ENCODE peak calls at places on chromosomes 3 and 15, in seven cellular contexts. H is colonic mucosa; L is dorsolateral prefrontal cortex; X is right cardiac atrium; M is stimulated activated naive B cell treated with anti-CD40 and anti-IgM and Interleukin-4, amounts not matched to agents 10 μg/mL and 1 μg/mL and 100 μg/mL, for 72 hours; B is left ventricle myocardium superior; Z is HuH-7.5. F is an unnamed sample.

GRCh38 chr15:64246364-64247189 is 83.8 kb upstream of the PPIB start:
- DNase-seq in M (peak), X (no peak), B (no peak), L (no peak), Z (no peak), H (no peak), F (no peak)

GRCh38 chr3:171838218-171838720 is 4.9 kb upstream of the TMEM212 start:
- DNase-seq in Z (no peak), B (peak), L (no peak), H (no peak), M (no peak), X (peak), F (peak)

GRCh38 chr3:25047058-25047457 is 381.0 kb upstream of the RARB start:
- DNase-seq in H (no peak), B (no peak), L (no peak), X (no peak), Z (no peak), M (no peak), F (no peak)

GRCh38 chr3:48395714-48396113 is 23.7 kb downstream of the FBXW12 start:
- DNase-seq in X (no peak), H (no peak), L (no peak), Z (no peak), M (no peak), B (no peak), F (no peak)

GRCh38 chr15:89749951-89750559 is 994 bp downstream of the MESP1 start:
- DNase-seq in X (peak), L (peak), M (no peak), B (peak), Z (no peak), H (no peak), F (peak)

GRCh38 chr15:41730543-41730942 is 43.7 kb upstream of the MAPKBP1 start:
- DNase-seq in B (no peak), M (no peak), H (no peak), L (no peak), X (no peak), Z (no peak), F (no peak)

GRCh38 chr3:170425491-170426239 is 7.0 kb downstream of the CLDN11 start:
- DNase-seq in B (no peak), H (no peak), Z (peak), X (no peak), L (no peak), M (no peak), F (peak)

GRCh38 chr3:128278761-128279593 is 125.7 kb downstream of the EEFSEC start:
- DNase-seq in B (peak), M (no peak), L (peak), H (peak), Z (no peak), X (peak), F (peak)

GRCh38 chr15:24856397-24857093 is 98.2 kb upstream of the SNRPN start:
- DNase-seq in X (peak), M (no peak), B (peak), H (no peak), Z (no peak), L (no peak), F (peak)

GRCh38 chr3:126315916-126316514 is 41.2 kb downstream of the KLF15 start:
- DNase-seq in Z (no peak), H (no peak), X (no peak), L (no peak), B (no peak), M (no peak), F (no peak)

GRCh38 chr3:9870978-9871377 is 9.1 kb downstream of the CIDEC start:
- DNase-seq in B (no peak), X (no peak), M (no peak), Z (no peak), L (no peak), H (no peak), F (no peak)

GRCh38 chr3:44104668-44105321 is 136.9 kb upstream of the TOPAZ1 start:
- DNase-seq in X (no peak), B (no peak), H (no peak), M (peak), L (no peak), Z (no peak), F (no peak)

GRCh38 chr3:69095636-69096035 is 10.9 kb downstream of the ARL6IP5 start:
- DNase-seq in H (no peak), B (no peak), X (no peak), Z (no peak), L (no peak), M (no peak), F (no peak)

GRCh38 chr3:172282850-172283249 is 165.4 kb downstream of the GHSR start:
- DNase-seq in Z (no peak), H (no peak), B (no peak), L (no peak), X (no peak), M (no peak), F (no peak)